ENCODE peak calls at places on chromosomes 13 and 19, in ten cellular contexts. One of them, this sample, is unnamed.

GRCh38 chr19:16985403-16985802 is 41.2 kb downstream of the CPAMD8 start:
- DNase-seq in caudate nucleus: no peak
- DNase-seq in heart left ventricle: no peak
- DNase-seq in HFFc6: no peak
- DNase-seq in HEK293T: no peak
- DNase-seq in pancreas: no peak
- DNase-seq in frontal cortex: no peak
- DNase-seq in keratinocyte: no peak
- DNase-seq in NCI-H446 treated with DMSO at 0.1 percent for 48 hours: no peak
- DNase-seq in stimulated activated CD4-positive, alpha-beta T cell treated with anti-CD3 and anti-CD28 coated beads, TNF-alpha, amount 100 ng/mL, for 48 hours: no peak
- DNase-seq in this sample: no peak

GRCh38 chr13:32745509-32745908 is 159.3 kb downstream of the PDS5B start:
- DNase-seq in caudate nucleus: no peak
- DNase-seq in heart left ventricle: no peak
- DNase-seq in HFFc6: no peak
- DNase-seq in HEK293T: no peak
- DNase-seq in pancreas: no peak
- DNase-seq in frontal cortex: no peak
- DNase-seq in keratinocyte: no peak
- DNase-seq in NCI-H446 treated with DMSO at 0.1 percent for 48 hours: no peak
- DNase-seq in stimulated activated CD4-positive, alpha-beta T cell treated with anti-CD3 and anti-CD28 coated beads, TNF-alpha, amount 100 ng/mL, for 48 hours: no peak
- DNase-seq in this sample: no peak

GRCh38 chr19:45752639-45753038 is 16.4 kb downstream of the SIX5 start:
- DNase-seq in caudate nucleus: no peak
- DNase-seq in heart left ventricle: peak
- DNase-seq in HFFc6: no peak
- DNase-seq in HEK293T: no peak
- DNase-seq in pancreas: no peak
- DNase-seq in frontal cortex: no peak
- DNase-seq in keratinocyte: peak
- DNase-seq in NCI-H446 treated with DMSO at 0.1 percent for 48 hours: no peak
- DNase-seq in stimulated activated CD4-positive, alpha-beta T cell treated with anti-CD3 and anti-CD28 coated beads, TNF-alpha, amount 100 ng/mL, for 48 hours: no peak
- DNase-seq in this sample: no peak

GRCh38 chr19:19342086-19343015 is 21.7 kb downstream of the MAU2 start:
- DNase-seq in caudate nucleus: no peak
- DNase-seq in heart left ventricle: peak
- DNase-seq in HFFc6: peak
- DNase-seq in HEK293T: peak
- DNase-seq in pancreas: peak
- DNase-seq in frontal cortex: peak
- DNase-seq in keratinocyte: no peak
- DNase-seq in NCI-H446 treated with DMSO at 0.1 percent for 48 hours: no peak
- DNase-seq in stimulated activated CD4-positive, alpha-beta T cell treated with anti-CD3 and anti-CD28 coated beads, TNF-alpha, amount 100 ng/mL, for 48 hours: no peak
- DNase-seq in this sample: peak

GRCh38 chr13:19759669-19760068 is 23.1 kb downstream of the PSPC1 start:
- DNase-seq in caudate nucleus: no peak
- DNase-seq in heart left ventricle: no peak
- DNase-seq in HFFc6: peak
- DNase-seq in HEK293T: no peak
- DNase-seq in pancreas: no peak
- DNase-seq in frontal cortex: no peak
- DNase-seq in keratinocyte: no peak
- DNase-seq in NCI-H446 treated with DMSO at 0.1 percent for 48 hours: no peak
- DNase-seq in stimulated activated CD4-positive, alpha-beta T cell treated with anti-CD3 and anti-CD28 coated beads, TNF-alpha, amount 100 ng/mL, for 48 hours: no peak
- DNase-seq in this sample: no peak

GRCh38 chr19:49224856-49225255 is 67.3 kb downstream of the TRPM4 start:
- DNase-seq in caudate nucleus: no peak
- DNase-seq in heart left ventricle: peak
- DNase-seq in HFFc6: peak
- DNase-seq in HEK293T: peak
- DNase-seq in pancreas: peak
- DNase-seq in frontal cortex: no peak
- DNase-seq in keratinocyte: no peak
- DNase-seq in NCI-H446 treated with DMSO at 0.1 percent for 48 hours: peak
- DNase-seq in stimulated activated CD4-positive, alpha-beta T cell treated with anti-CD3 and anti-CD28 coated beads, TNF-alpha, amount 100 ng/mL, for 48 hours: no peak
- DNase-seq in this sample: peak

GRCh38 chr13:29801737-29802305 is 48.6 kb downstream of the UBL3 start:
- DNase-seq in caudate nucleus: no peak
- DNase-seq in heart left ventricle: no peak
- DNase-seq in HFFc6: no peak
- DNase-seq in HEK293T: no peak
- DNase-seq in pancreas: no peak
- DNase-seq in frontal cortex: no peak
- DNase-seq in keratinocyte: no peak
- DNase-seq in NCI-H446 treated with DMSO at 0.1 percent for 48 hours: no peak
- DNase-seq in stimulated activated CD4-positive, alpha-beta T cell treated with anti-CD3 and anti-CD28 coated beads, TNF-alpha, amount 100 ng/mL, for 48 hours: no peak
- DNase-seq in this sample: no peak

GRCh38 chr13:97892717-97893116 is 60.8 kb upstream of the IPO5 start:
- DNase-seq in caudate nucleus: no peak
- DNase-seq in heart left ventricle: no peak
- DNase-seq in HFFc6: peak
- DNase-seq in HEK293T: no peak
- DNase-seq in pancreas: no peak
- DNase-seq in frontal cortex: no peak
- DNase-seq in keratinocyte: no peak
- DNase-seq in NCI-H446 treated with DMSO at 0.1 percent for 48 hours: no peak
- DNase-seq in stimulated activated CD4-positive, alpha-beta T cell treated with anti-CD3 and anti-CD28 coated beads, TNF-alpha, amount 100 ng/mL, for 48 hours: no peak
- DNase-seq in this sample: peak

GRCh38 chr13:25923217-25924085 is 128.4 kb downstream of the SHISA2 start:
- DNase-seq in caudate nucleus: no peak
- DNase-seq in heart left ventricle: no peak
- DNase-seq in HFFc6: no peak
- DNase-seq in HEK293T: no peak
- DNase-seq in pancreas: no peak
- DNase-seq in frontal cortex: no peak
- DNase-seq in keratinocyte: no peak
- DNase-seq in NCI-H446 treated with DMSO at 0.1 percent for 48 hours: no peak
- DNase-seq in stimulated activated CD4-positive, alpha-beta T cell treated with anti-CD3 and anti-CD28 coated beads, TNF-alpha, amount 100 ng/mL, for 48 hours: no peak
- DNase-seq in this sample: no peak

GRCh38 chr19:33394006-33394722 is 20.7 kb downstream of the CEBPG start:
- DNase-seq in caudate nucleus: no peak
- DNase-seq in heart left ventricle: peak
- DNase-seq in HFFc6: peak
- DNase-seq in HEK293T: no peak
- DNase-seq in pancreas: no peak
- DNase-seq in frontal cortex: no peak
- DNase-seq in keratinocyte: no peak
- DNase-seq in NCI-H446 treated with DMSO at 0.1 percent for 48 hours: no peak
- DNase-seq in stimulated activated CD4-positive, alpha-beta T cell treated with anti-CD3 and anti-CD28 coated beads, TNF-alpha, amount 100 ng/mL, for 48 hours: no peak
- DNase-seq in this sample: peak

This sample was measured in A172.